ENCODE peak calls at places on chromosomes 7 and 10, in four cellular contexts. One of them, this sample, is unnamed.
A peak's percentile ranks its signal among the peaks of the same experiment; 100 is the strongest.

GRCh38 chr7:158384746-158385145 is 202.9 kb downstream of the PTPRN2 start:
- DNase-seq in SK-N-SH: no peak
- DNase-seq in thoracic aorta: no peak
- DNase-seq in uterus: no peak
- DNase-seq in this sample: no peak

GRCh38 chr7:87223666-87224065 is 4.1 kb upstream of the TMEM243 start:
- DNase-seq in SK-N-SH: no peak
- DNase-seq in thoracic aorta: no peak
- DNase-seq in uterus: no peak
- DNase-seq in this sample: no peak

GRCh38 chr10:129963831-129964501 is at the start of gene EBF3:
- DNase-seq in SK-N-SH: peak; percentile 88
- DNase-seq in thoracic aorta: no peak
- DNase-seq in uterus: peak; percentile 65
- DNase-seq in this sample: peak; percentile 80

GRCh38 chr7:33195264-33195663 is 65.9 kb downstream of the BBS9 start:
- DNase-seq in SK-N-SH: no peak
- DNase-seq in thoracic aorta: no peak
- DNase-seq in uterus: no peak
- DNase-seq in this sample: no peak

GRCh38 chr10:588246-589165 is 101.0 kb downstream of the DIP2C start:
- DNase-seq in SK-N-SH: no peak
- DNase-seq in thoracic aorta: no peak
- DNase-seq in uterus: no peak
- DNase-seq in this sample: no peak

GRCh38 chr7:1809601-1810258 is 139.7 kb downstream of the ELFN1 start:
- DNase-seq in SK-N-SH: no peak
- DNase-seq in thoracic aorta: no peak
- DNase-seq in uterus: no peak
- DNase-seq in this sample: no peak

GRCh38 chr10:11626071-11626470 is 14.6 kb upstream of the USP6NL start:
- DNase-seq in SK-N-SH: no peak
- DNase-seq in thoracic aorta: no peak
- DNase-seq in uterus: no peak
- DNase-seq in this sample: no peak

GRCh38 chr7:134943785-134944400 is 42.4 kb upstream of the AGBL3 start:
- DNase-seq in SK-N-SH: peak; percentile 74
- DNase-seq in thoracic aorta: no peak
- DNase-seq in uterus: no peak
- DNase-seq in this sample: no peak

GRCh38 chr10:6232846-6233724 is 30.4 kb downstream of the PFKFB3 start:
- DNase-seq in SK-N-SH: peak; percentile 12
- DNase-seq in thoracic aorta: no peak
- DNase-seq in uterus: no peak
- DNase-seq in this sample: no peak

GRCh38 chr7:94655884-94656657 is at the start of gene SGCE:
- DNase-seq in SK-N-SH: peak; percentile 95
- DNase-seq in thoracic aorta: no peak
- DNase-seq in uterus: peak; percentile 77
- DNase-seq in this sample: peak; percentile 59

GRCh38 chr10:72320676-72321247 is 34.0 kb downstream of the DNAJB12 start:
- DNase-seq in SK-N-SH: peak; percentile 86
- DNase-seq in thoracic aorta: peak; percentile 63
- DNase-seq in uterus: peak; percentile 93
- DNase-seq in this sample: peak; percentile 78

GRCh38 chr7:7996568-7996967 is 28.0 kb downstream of the GLCCI1 start:
- DNase-seq in SK-N-SH: no peak
- DNase-seq in thoracic aorta: no peak
- DNase-seq in uterus: no peak
- DNase-seq in this sample: no peak

DNA sequence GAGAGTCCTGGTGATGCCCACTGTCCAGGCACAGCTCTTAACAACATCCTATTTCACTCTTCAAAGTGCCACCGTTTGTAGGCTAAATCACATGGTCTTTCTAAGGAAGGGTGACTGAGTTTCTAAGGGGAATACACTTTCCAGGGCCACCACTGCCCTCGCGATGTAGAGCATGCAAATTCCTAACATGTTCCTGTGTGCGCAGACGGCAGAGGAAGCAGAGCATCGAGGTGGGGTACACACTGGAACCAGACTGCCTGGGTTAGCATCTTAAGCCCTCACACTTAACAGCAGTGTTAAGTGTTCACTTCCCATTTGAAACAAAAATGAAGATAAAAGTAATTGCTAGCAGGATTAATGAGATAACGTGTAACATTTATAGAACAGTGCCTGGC is 3.0 kb downstream of the VOPP1 start:
- DNase-seq in SK-N-SH: peak; percentile 32
- DNase-seq in thoracic aorta: no peak
- DNase-seq in uterus: no peak
- DNase-seq in this sample: no peak
- H3K4me1 ChIP-seq in SK-N-SH: peaks cover 34% of the 10 kb centered on the region
- H3K4me1 ChIP-seq in thoracic aorta: peaks cover 43% of the 10 kb centered on the region
- H3K4me1 ChIP-seq in uterus: no peaks in the 10 kb centered on the region
- H3K4me1 ChIP-seq in this sample: no peaks in the 10 kb centered on the region

DNA sequence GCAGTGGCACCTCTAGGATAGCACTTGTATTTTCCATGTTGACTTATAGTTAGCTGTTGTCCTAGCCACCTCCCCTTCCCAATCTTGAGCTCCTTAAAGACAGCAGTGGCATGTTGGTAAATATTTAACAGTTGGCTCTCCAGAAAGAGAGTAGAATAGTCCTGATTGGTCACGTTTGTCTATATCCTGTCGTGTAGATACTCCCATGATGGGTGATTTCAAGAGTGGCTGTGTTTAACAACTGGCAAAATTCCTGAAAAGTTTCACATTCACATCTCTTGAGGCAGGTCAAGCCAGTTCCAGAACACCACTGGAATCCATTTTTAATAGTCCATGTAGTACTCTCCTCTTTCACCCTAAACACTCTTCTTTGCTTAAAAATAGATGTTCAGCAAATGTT is 68.2 kb upstream of the FZD1 start:
- DNase-seq in SK-N-SH: no peak
- DNase-seq in thoracic aorta: no peak
- DNase-seq in uterus: no peak
- DNase-seq in this sample: no peak
- H3K4me3 ChIP-seq in SK-N-SH: no peak overlapping the region
- H3K4me3 ChIP-seq in thoracic aorta: no peak overlapping the region
- H3K4me3 ChIP-seq in uterus: no peak overlapping the region
- H3K4me3 ChIP-seq in this sample: no peak overlapping the region

GRCh38 chr10:30158325-30158960 is 99.1 kb upstream of the JCAD start:
- DNase-seq in SK-N-SH: no peak
- DNase-seq in thoracic aorta: no peak
- DNase-seq in uterus: no peak
- DNase-seq in this sample: no peak
- TF ChIP-seq CTCF in SK-N-SH: no peak
- TF ChIP-seq CTCF in thoracic aorta: no peak
- TF ChIP-seq CTCF in uterus: no peak
- TF ChIP-seq CTCF in this sample: no peak

DNA sequence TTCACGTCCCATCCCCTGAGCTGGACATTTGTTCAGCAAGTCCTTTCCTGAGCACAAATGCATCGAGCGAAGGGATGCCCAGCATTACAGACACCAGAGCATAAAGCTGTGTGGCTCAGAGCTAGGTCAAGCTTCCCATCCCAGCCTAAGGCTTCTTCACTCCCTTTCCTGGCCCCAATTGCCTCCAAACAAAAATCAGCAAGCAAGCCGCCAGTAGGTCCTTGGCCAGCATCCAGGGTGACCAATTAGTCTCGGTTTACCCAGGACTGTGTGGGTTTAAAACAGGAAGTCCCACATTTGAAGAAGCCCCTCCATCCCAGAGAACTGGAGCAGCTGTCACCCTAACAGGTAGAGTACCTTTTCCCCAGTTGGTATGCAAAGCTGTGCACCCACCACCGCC is 51.2 kb downstream of the PRKAG2 start:
- DNase-seq in SK-N-SH: no peak
- DNase-seq in thoracic aorta: no peak
- DNase-seq in uterus: no peak
- DNase-seq in this sample: no peak
- H3K4me1 ChIP-seq in SK-N-SH: peaks cover 20% of the 10 kb centered on the region
- H3K4me1 ChIP-seq in thoracic aorta: peaks cover 10% of the 10 kb centered on the region
- H3K4me1 ChIP-seq in uterus: no peaks in the 10 kb centered on the region
- H3K4me1 ChIP-seq in this sample: peaks cover 15% of the 10 kb centered on the region

GRCh38 chr7:24834150-24834798 is 77.0 kb upstream of the GSDME start:
- DNase-seq in SK-N-SH: no peak
- DNase-seq in thoracic aorta: no peak
- DNase-seq in uterus: no peak
- DNase-seq in this sample: no peak
- H3K4me3 ChIP-seq in SK-N-SH: no peak overlapping the region
- H3K4me3 ChIP-seq in thoracic aorta: no peak overlapping the region
- H3K4me3 ChIP-seq in uterus: no peak overlapping the region
- H3K4me3 ChIP-seq in this sample: no peak overlapping the region

DNA sequence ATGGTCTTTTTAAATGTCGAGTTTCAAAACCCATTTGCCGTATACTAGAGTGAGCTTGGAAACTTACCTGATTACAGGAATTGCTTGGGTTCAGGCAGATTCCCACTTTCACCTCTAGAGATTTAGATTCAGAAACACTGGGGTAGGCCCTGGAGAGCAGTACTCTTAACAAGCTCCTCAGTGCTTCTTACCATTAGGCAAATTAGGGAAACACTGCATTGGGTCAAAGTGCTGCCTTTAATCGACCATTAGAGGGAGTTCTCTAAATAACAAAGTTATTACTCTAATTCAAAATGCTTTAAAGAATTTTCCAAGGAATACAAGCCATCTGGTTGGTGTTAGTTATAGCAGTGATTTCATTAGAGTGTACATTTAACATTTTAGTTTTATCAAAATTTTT is 324.6 kb downstream of the GFRA1 start:
- DNase-seq in SK-N-SH: no peak
- DNase-seq in thoracic aorta: no peak
- DNase-seq in uterus: no peak
- DNase-seq in this sample: no peak
- TF ChIP-seq CTCF in SK-N-SH: peak; percentile 50
- TF ChIP-seq CTCF in thoracic aorta: peak; percentile 33
- TF ChIP-seq CTCF in uterus: peak; percentile 27
- TF ChIP-seq CTCF in this sample: no peak